ENCODE peak calls at places on chromosomes 6 and 20, in four cellular contexts. One of them, this sample, is unnamed.

GRCh38 chr6:14372738-14373484 is 255.3 kb downstream of the CD83 start:
- DNase-seq in SK-N-MC: peak
- DNase-seq in DND-41: no peak
- DNase-seq in endodermal cell: no peak
- DNase-seq in this sample: no peak

GRCh38 chr6:130223508-130223907 is 757 bp upstream of the SAMD3 start:
- DNase-seq in SK-N-MC: no peak
- DNase-seq in endodermal cell: no peak
- DNase-seq in DND-41: no peak
- DNase-seq in this sample: peak

GRCh38 chr6:23137596-23137995 is 568.2 kb downstream of the HDGFL1 start:
- DNase-seq in DND-41: no peak
- DNase-seq in SK-N-MC: no peak
- DNase-seq in endodermal cell: no peak
- DNase-seq in this sample: no peak

GRCh38 chr6:142927904-142928303 is 17.1 kb downstream of the HIVEP2 start:
- DNase-seq in SK-N-MC: no peak
- DNase-seq in DND-41: peak
- DNase-seq in endodermal cell: no peak
- DNase-seq in this sample: no peak

GRCh38 chr6:67896476-67896875 is 738.6 kb upstream of the ADGRB3 start:
- DNase-seq in DND-41: no peak
- DNase-seq in endodermal cell: no peak
- DNase-seq in SK-N-MC: no peak
- DNase-seq in this sample: no peak

GRCh38 chr6:156425374-156425773 is 351.8 kb upstream of the ARID1B start:
- DNase-seq in SK-N-MC: no peak
- DNase-seq in DND-41: no peak
- DNase-seq in endodermal cell: no peak
- DNase-seq in this sample: no peak

GRCh38 chr6:40796280-40797223 is 209.4 kb upstream of the LRFN2 start:
- DNase-seq in DND-41: no peak
- DNase-seq in endodermal cell: no peak
- DNase-seq in SK-N-MC: no peak
- DNase-seq in this sample: no peak

GRCh38 chr6:118277631-118278030 is 270.5 kb upstream of the PLN start:
- DNase-seq in DND-41: no peak
- DNase-seq in SK-N-MC: no peak
- DNase-seq in endodermal cell: no peak
- DNase-seq in this sample: no peak

GRCh38 chr6:157944983-157945931 is 36.4 kb upstream of the SYNJ2 start:
- DNase-seq in SK-N-MC: no peak
- DNase-seq in DND-41: no peak
- DNase-seq in endodermal cell: no peak
- DNase-seq in this sample: no peak

GRCh38 chr6:45289751-45290514 is 38.2 kb upstream of the RUNX2 start:
- DNase-seq in endodermal cell: no peak
- DNase-seq in DND-41: no peak
- DNase-seq in SK-N-MC: no peak
- DNase-seq in this sample: no peak

GRCh38 chr6:56772737-56773184 is 130.1 kb upstream of the DST start:
- DNase-seq in endodermal cell: peak
- DNase-seq in SK-N-MC: no peak
- DNase-seq in DND-41: no peak
- DNase-seq in this sample: no peak

GRCh38 chr6:150004101-150004782 is 21.1 kb downstream of the RAET1L start:
- DNase-seq in DND-41: no peak
- DNase-seq in endodermal cell: no peak
- DNase-seq in SK-N-MC: no peak
- DNase-seq in this sample: peak

GRCh38 chr6:25050356-25050755 is 114.6 kb upstream of the RIPOR2 start:
- DNase-seq in SK-N-MC: no peak
- DNase-seq in endodermal cell: no peak
- DNase-seq in DND-41: peak
- DNase-seq in this sample: peak

GRCh38 chr6:137493218-137494038 is 766 bp downstream of the OLIG3 start:
- DNase-seq in SK-N-MC: no peak
- DNase-seq in DND-41: no peak
- DNase-seq in endodermal cell: peak
- DNase-seq in this sample: no peak

GRCh38 chr20:3405139-3405538 is 2.3 kb downstream of the DNAAF9 start:
- DNase-seq in DND-41: no peak
- DNase-seq in SK-N-MC: no peak
- DNase-seq in endodermal cell: no peak
- DNase-seq in this sample: no peak

GRCh38 chr6:19860235-19860877 is 23.2 kb downstream of the ID4 start:
- DNase-seq in DND-41: no peak
- DNase-seq in SK-N-MC: no peak
- DNase-seq in endodermal cell: no peak
- DNase-seq in this sample: no peak

GRCh38 chr6:83615025-83615999 is 93.6 kb downstream of the SNAP91 start:
- DNase-seq in DND-41: peak
- DNase-seq in endodermal cell: peak
- DNase-seq in SK-N-MC: peak
- DNase-seq in this sample: peak

GRCh38 chr6:131210469-131210868 is 75.2 kb downstream of the AKAP7 start:
- DNase-seq in SK-N-MC: peak
- DNase-seq in endodermal cell: no peak
- DNase-seq in DND-41: no peak
- DNase-seq in this sample: no peak

GRCh38 chr6:38836585-38836984 is 121.5 kb downstream of the DNAH8 start:
- DNase-seq in DND-41: no peak
- DNase-seq in endodermal cell: no peak
- DNase-seq in SK-N-MC: no peak
- DNase-seq in this sample: no peak

GRCh38 chr6:106146852-106147351 is 60.8 kb downstream of the PRDM1 start:
- DNase-seq in SK-N-MC: no peak
- DNase-seq in endodermal cell: no peak
- DNase-seq in DND-41: no peak
- DNase-seq in this sample: no peak

GRCh38 chr6:14147891-14148290 is 30.3 kb downstream of the CD83 start:
- DNase-seq in SK-N-MC: no peak
- DNase-seq in endodermal cell: no peak
- DNase-seq in DND-41: no peak
- DNase-seq in this sample: no peak

GRCh38 chr6:10407018-10407673 is 7.7 kb downstream of the TFAP2A start:
- DNase-seq in endodermal cell: no peak
- DNase-seq in DND-41: no peak
- DNase-seq in SK-N-MC: no peak
- DNase-seq in this sample: no peak

GRCh38 chr6:157392927-157393666 is 12.1 kb downstream of the ZDHHC14 start:
- DNase-seq in endodermal cell: no peak
- DNase-seq in DND-41: no peak
- DNase-seq in SK-N-MC: no peak
- DNase-seq in this sample: no peak

GRCh38 chr6:22071655-22072054 is 225.2 kb downstream of the PRL start:
- DNase-seq in SK-N-MC: peak
- DNase-seq in endodermal cell: no peak
- DNase-seq in DND-41: peak
- DNase-seq in this sample: no peak

GRCh38 chr6:151276112-151276745 is 36.5 kb downstream of the AKAP12 start:
- DNase-seq in DND-41: no peak
- DNase-seq in endodermal cell: no peak
- DNase-seq in SK-N-MC: no peak
- DNase-seq in this sample: no peak

GRCh38 chr20:2797136-2797983 is 3.1 kb downstream of the CPXM1 start:
- DNase-seq in SK-N-MC: no peak
- DNase-seq in DND-41: peak
- DNase-seq in endodermal cell: no peak
- DNase-seq in this sample: peak

GRCh38 chr6:100488231-100488630 is 23.5 kb upstream of the SIM1 start:
- DNase-seq in endodermal cell: no peak
- DNase-seq in DND-41: no peak
- DNase-seq in SK-N-MC: no peak
- DNase-seq in this sample: no peak

GRCh38 chr6:137261393-137262154 is 42.4 kb upstream of the IFNGR1 start:
- DNase-seq in DND-41: no peak
- DNase-seq in endodermal cell: no peak
- DNase-seq in SK-N-MC: no peak
- DNase-seq in this sample: no peak

GRCh38 chr20:43988451-43988850 is 73.8 kb downstream of the TOX2 start:
- DNase-seq in DND-41: no peak
- DNase-seq in SK-N-MC: no peak
- DNase-seq in endodermal cell: no peak
- DNase-seq in this sample: no peak

GRCh38 chr6:28446818-28447511 is 3.7 kb upstream of the ZSCAN23 start:
- DNase-seq in DND-41: no peak
- DNase-seq in endodermal cell: peak
- DNase-seq in SK-N-MC: no peak
- DNase-seq in this sample: no peak
- H3K4me3 ChIP-seq in DND-41: no peak
- H3K4me3 ChIP-seq in endodermal cell: peak
- H3K4me3 ChIP-seq in SK-N-MC: peak
- H3K4me3 ChIP-seq in this sample: no peak

DNA sequence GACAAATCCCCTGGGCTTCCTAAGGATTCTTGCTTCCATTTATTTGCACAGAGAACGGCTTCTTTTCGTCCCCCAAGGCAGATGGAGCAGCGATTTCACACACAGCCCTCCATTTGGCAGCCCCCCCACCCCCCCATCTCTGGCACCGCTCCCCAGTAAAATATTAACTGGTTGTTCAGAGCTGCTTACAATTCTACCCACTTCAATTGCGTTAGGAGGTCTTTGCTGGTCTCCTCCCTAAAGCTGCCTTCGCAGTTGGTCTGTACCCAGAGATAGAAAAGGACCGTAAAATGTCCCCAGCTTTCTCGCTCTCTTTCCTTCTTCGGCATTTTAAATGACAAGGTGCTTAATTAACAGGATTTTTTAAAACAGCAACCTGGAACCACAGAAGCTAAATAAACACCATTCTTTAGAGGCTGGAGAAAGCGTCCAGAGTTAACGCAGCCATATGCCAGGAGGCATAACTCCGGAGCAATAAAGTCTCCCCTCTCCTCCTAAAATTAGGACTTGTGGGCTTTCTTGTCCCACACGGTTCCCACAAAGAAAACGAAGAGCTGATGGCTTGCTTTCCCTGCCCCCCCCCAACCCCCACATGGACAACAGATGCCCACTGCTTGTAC is 1.7 kb upstream of the ZMYND8 start:
- DNase-seq in endodermal cell: no peak
- DNase-seq in SK-N-MC: no peak
- DNase-seq in DND-41: no peak
- DNase-seq in this sample: no peak
- H3K4me3 ChIP-seq in endodermal cell: no peak
- H3K4me3 ChIP-seq in SK-N-MC: no peak
- H3K4me3 ChIP-seq in DND-41: no peak
- H3K4me3 ChIP-seq in this sample: no peak

GRCh38 chr6:36315921-36316320 is 20.8 kb downstream of the BNIP5 start:
- DNase-seq in endodermal cell: no peak
- DNase-seq in SK-N-MC: no peak
- DNase-seq in DND-41: no peak
- DNase-seq in this sample: no peak

GRCh38 chr6:36313628-36313895 is 23.1 kb downstream of the BNIP5 start:
- DNase-seq in SK-N-MC: no peak
- DNase-seq in DND-41: no peak
- DNase-seq in endodermal cell: no peak
- DNase-seq in this sample: no peak

GRCh38 chr6:36317623-36318022 is 19.1 kb downstream of the BNIP5 start:
- DNase-seq in endodermal cell: no peak
- DNase-seq in DND-41: no peak
- DNase-seq in SK-N-MC: no peak
- DNase-seq in this sample: no peak

GRCh38 chr6:36312854-36313627 is 23.6 kb downstream of the BNIP5 start:
- DNase-seq in endodermal cell: no peak
- DNase-seq in DND-41: no peak
- DNase-seq in SK-N-MC: no peak
- DNase-seq in this sample: no peak

DNA sequence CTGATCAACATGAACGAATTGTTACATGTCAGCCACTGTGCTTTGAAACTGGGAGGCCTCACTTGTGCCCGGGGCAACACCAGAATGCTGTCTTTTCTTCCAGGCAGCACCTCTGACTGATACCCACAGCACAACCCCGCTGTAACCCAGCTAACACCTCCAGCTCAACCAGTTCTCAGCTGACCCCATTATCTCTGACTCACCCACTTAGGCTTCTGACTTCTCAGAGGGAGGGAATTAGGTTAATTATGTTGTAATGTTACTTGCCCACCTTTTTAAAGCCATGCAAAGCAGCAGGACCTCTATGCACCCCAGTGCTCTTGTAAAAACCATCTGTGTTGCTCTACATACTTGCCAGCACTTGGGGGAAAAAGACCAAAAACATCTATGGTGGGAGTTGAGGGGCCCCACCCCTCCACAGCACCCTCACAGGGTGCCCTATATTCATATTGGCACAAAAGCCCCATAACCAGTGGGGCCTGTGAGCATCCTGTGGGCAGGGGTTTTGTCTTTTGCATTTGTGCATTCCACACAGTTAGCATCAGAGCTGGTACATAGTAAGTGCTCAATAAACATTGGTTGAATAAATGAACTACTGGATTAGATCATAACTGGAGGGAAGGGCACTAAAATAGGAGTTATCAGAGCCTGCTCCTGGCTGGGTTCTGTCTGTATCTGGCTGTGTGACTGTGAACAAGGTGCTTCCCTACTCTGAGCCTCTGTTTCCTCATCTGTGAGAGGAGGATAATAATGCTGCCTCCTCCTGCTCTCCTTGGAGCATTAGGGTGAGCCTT is 22.3 kb downstream of the BNIP5 start:
- DNase-seq in endodermal cell: peak
- DNase-seq in SK-N-MC: no peak
- DNase-seq in DND-41: no peak
- DNase-seq in this sample: no peak
- H3K4me3 ChIP-seq in endodermal cell: no peak
- H3K4me3 ChIP-seq in SK-N-MC: no peak
- H3K4me3 ChIP-seq in DND-41: no peak
- H3K4me3 ChIP-seq in this sample: no peak

GRCh38 chr6:6916598-6916997 is 191.2 kb upstream of the RREB1 start:
- DNase-seq in DND-41: no peak
- DNase-seq in endodermal cell: no peak
- DNase-seq in SK-N-MC: no peak
- DNase-seq in this sample: no peak

GRCh38 chr6:6915219-6915618 is 192.5 kb upstream of the RREB1 start:
- DNase-seq in endodermal cell: no peak
- DNase-seq in SK-N-MC: no peak
- DNase-seq in DND-41: no peak
- DNase-seq in this sample: no peak

GRCh38 chr6:6913346-6913745 is 194.4 kb upstream of the RREB1 start:
- DNase-seq in DND-41: no peak
- DNase-seq in SK-N-MC: no peak
- DNase-seq in endodermal cell: no peak
- DNase-seq in this sample: no peak

GRCh38 chr6:6918216-6918983 is 189.4 kb upstream of the RREB1 start:
- DNase-seq in DND-41: peak
- DNase-seq in endodermal cell: no peak
- DNase-seq in SK-N-MC: no peak
- DNase-seq in this sample: peak

GRCh38 chr6:6915813-6916547 is 191.8 kb upstream of the RREB1 start:
- DNase-seq in SK-N-MC: no peak
- DNase-seq in endodermal cell: no peak
- DNase-seq in DND-41: no peak
- DNase-seq in this sample: no peak
- H3K4me3 ChIP-seq in SK-N-MC: peak
- H3K4me3 ChIP-seq in endodermal cell: no peak
- H3K4me3 ChIP-seq in DND-41: no peak
- H3K4me3 ChIP-seq in this sample: no peak

GRCh38 chr6:1136415-1136774 is 175.5 kb upstream of the FOXQ1 start:
- DNase-seq in DND-41: no peak
- DNase-seq in endodermal cell: no peak
- DNase-seq in SK-N-MC: no peak
- DNase-seq in this sample: no peak
- H3K4me3 ChIP-seq in DND-41: no peak
- H3K4me3 ChIP-seq in endodermal cell: no peak
- H3K4me3 ChIP-seq in SK-N-MC: no peak
- H3K4me3 ChIP-seq in this sample: no peak

This sample was measured in Jurkat, Clone E6-1.